ENCODE peak calls at places on chromosomes 12 and 14, in seven cellular contexts. T is glutamatergic neuron, J is T-helper 9 cell, E is thoracic aorta, Y is psoas muscle, K is NCI-H1092, N is left colon. G is an unnamed sample.

GRCh38 chr12:102504871-102505270 is 24.5 kb upstream of the IGF1 start:
- DNase-seq in K (no peak), Y (no peak), N (no peak), J (no peak), E (no peak), T (no peak), G (no peak)

GRCh38 chr14:96421236-96421635 is 29.3 kb downstream of the AK7 start:
- DNase-seq in E (no peak), K (no peak), J (no peak), N (no peak), T (no peak), Y (no peak), G (no peak)

GRCh38 chr12:3117628-3118027 is 40.4 kb downstream of the TSPAN9 start:
- DNase-seq in J (no peak), K (no peak), E (no peak), T (no peak), Y (peak; percentile 15), N (no peak), G (peak; percentile 36)

GRCh38 chr12:62726471-62726980 is 208.4 kb downstream of the PPM1H start:
- DNase-seq in K (no peak), Y (no peak), E (no peak), T (no peak), N (no peak), J (no peak), G (no peak)

GRCh38 chr12:60231976-60232907 is 636.4 kb downstream of the SLC16A7 start:
- DNase-seq in Y (no peak), E (no peak), J (no peak), T (no peak), N (no peak), K (no peak), G (no peak)

GRCh38 chr14:100239840-100240724 is 1.1 kb downstream of the YY1 start:
- DNase-seq in T (peak; percentile 88), N (peak; percentile 88), E (peak; percentile 58), J (peak; percentile 79), K (peak; percentile 54), Y (peak; percentile 96), G (peak; percentile 90)

GRCh38 chr12:3933074-3933818 is 60.0 kb upstream of the PARP11 start:
- DNase-seq in T (no peak), N (no peak), J (no peak), Y (no peak), K (no peak), E (no peak), G (no peak)

GRCh38 chr12:46484396-46485061 is 112.0 kb upstream of the SLC38A2 start:
- DNase-seq in Y (no peak), K (no peak), J (no peak), T (no peak), E (no peak), N (no peak), G (no peak)

GRCh38 chr14:65255583-65256443 is 153.5 kb upstream of the MAX start:
- DNase-seq in T (no peak), Y (no peak), K (peak; percentile 22), N (peak; percentile 86), J (no peak), E (no peak), G (peak; percentile 24)

GRCh38 chr12:98601924-98602323 is 8.4 kb downstream of the SLC25A3 start:
- DNase-seq in J (no peak), K (no peak), Y (no peak), E (no peak), T (no peak), N (no peak), G (no peak)

GRCh38 chr12:56840922-56841321 is 77.8 kb downstream of the HSD17B6 start:
- DNase-seq in J (no peak), T (peak; percentile 27), E (no peak), K (no peak), N (no peak), Y (no peak), G (no peak)

GRCh38 chr14:69183735-69184134 is 7.6 kb upstream of the EXD2 start:
- DNase-seq in E (no peak), J (no peak), T (no peak), K (no peak), Y (no peak), N (no peak), G (no peak)

GRCh38 chr12:121578230-121579189 is 2.3 kb downstream of the KDM2B start:
- DNase-seq in K (no peak), Y (peak; percentile 61), E (no peak), N (peak; percentile 46), T (peak; percentile 44), J (no peak), G (no peak)

GRCh38 chr14:102911991-102912761 is 10.3 kb upstream of the AMN start:
- DNase-seq in K (no peak), Y (peak; percentile 38), N (no peak), J (no peak), T (no peak), E (no peak), G (no peak)

GRCh38 chr14:90263748-90264449 is 7.5 kb downstream of the PSMC1 start:
- DNase-seq in J (no peak), K (no peak), T (no peak), N (no peak), Y (no peak), E (no peak), G (no peak)

GRCh38 chr12:41053046-41053445 is 135.1 kb upstream of the PDZRN4 start:
- DNase-seq in E (no peak), T (no peak), N (no peak), Y (no peak), J (no peak), K (no peak), G (no peak)

GRCh38 chr14:21036746-21037145 is 2.1 kb upstream of the RNASE13 start:
- DNase-seq in K (no peak), J (no peak), T (no peak), N (no peak), E (no peak), Y (no peak), G (no peak)

GRCh38 chr12:26239508-26240328 is 44.3 kb downstream of the SSPN start:
- DNase-seq in Y (peak; percentile 88), J (no peak), E (peak; percentile 57), K (no peak), T (no peak), N (no peak), G (no peak)

GRCh38 chr12:28698541-28698940 is 450.5 kb upstream of the FAR2 start:
- DNase-seq in E (no peak), T (no peak), J (no peak), N (no peak), Y (no peak), K (no peak), G (no peak)

GRCh38 chr12:96094201-96094600 is 58.8 kb upstream of the LTA4H start:
- DNase-seq in Y (no peak), E (no peak), T (peak; percentile 28), N (peak; percentile 9), K (no peak), J (no peak), G (peak; percentile 4)

GRCh38 chr12:100574262-100575074 is 984 bp downstream of the GAS2L3 start:
- DNase-seq in K (no peak), N (peak; percentile 28), E (no peak), J (no peak), T (no peak), Y (no peak), G (no peak)

GRCh38 chr12:21546721-21547120 is 20.6 kb downstream of the SPX start:
- DNase-seq in Y (no peak), N (no peak), E (no peak), J (no peak), K (no peak), T (no peak), G (no peak)

GRCh38 chr14:101665478-101666078 is 95.9 kb upstream of the PPP2R5C start:
- DNase-seq in N (peak; percentile 56), E (no peak), J (no peak), K (no peak), Y (no peak), T (peak; percentile 58), G (peak; percentile 82)

GRCh38 chr14:76694106-76694505 is 67.2 kb upstream of the VASH1 start:
- DNase-seq in Y (no peak), N (no peak), J (no peak), K (no peak), E (no peak), T (no peak), G (no peak)

GRCh38 chr12:116246490-116247179 is 30.9 kb downstream of the MED13L start:
- DNase-seq in Y (no peak), J (no peak), K (no peak), E (no peak), T (no peak), N (no peak), G (no peak)

GRCh38 chr14:39859314-39859713 is 427.1 kb upstream of the FBXO33 start:
- DNase-seq in T (no peak), E (no peak), K (no peak), Y (no peak), N (no peak), J (no peak), G (no peak)

GRCh38 chr12:54306925-54307731 is 6.3 kb upstream of the NFE2 start:
- DNase-seq in E (peak; percentile 29), J (no peak), K (no peak), N (peak; percentile 97), Y (peak; percentile 80), T (no peak), G (no peak)

GRCh38 chr14:76236172-76237130 is 84.7 kb downstream of the GPATCH2L start:
- DNase-seq in T (no peak), Y (no peak), K (no peak), J (no peak), E (no peak), N (no peak), G (no peak)

G was measured in NCI-H524.